ENCODE peak calls at places on chromosomes 12 and 14, in nine cellular contexts. N, M, W, J, F, R, L, Z and D are unnamed samples.

GRCh38 chr12:47984331-47984801 is 19.9 kb downstream of the COL2A1 start:
- DNase-seq in J (no peak), R (no peak), L (no peak), Z (no peak), N (no peak), W (no peak), M (no peak), F (no peak), D (no peak)

GRCh38 chr14:58772061-58772604 is 134.4 kb downstream of the DACT1 start:
- DNase-seq in M (no peak), J (no peak), N (no peak), R (no peak), W (no peak), Z (no peak), L (no peak), F (no peak), D (no peak)

GRCh38 chr14:65637780-65638179 is 225.2 kb downstream of the FUT8 start:
- DNase-seq in N (no peak), J (no peak), L (no peak), Z (no peak), W (no peak), F (no peak), R (no peak), M (no peak), D (no peak)

GRCh38 chr12:62817556-62818271 is 117.2 kb downstream of the PPM1H start:
- DNase-seq in J (no peak), L (no peak), R (no peak), N (no peak), W (no peak), Z (no peak), M (no peak), F (no peak), D (no peak)

GRCh38 chr14:31568671-31569070 is 7.5 kb downstream of the NUBPL start:
- DNase-seq in M (no peak), Z (no peak), R (no peak), J (no peak), F (no peak), N (no peak), W (no peak), L (no peak), D (no peak)

GRCh38 chr12:30457621-30458289 is 237.9 kb downstream of the IPO8 start:
- DNase-seq in N (no peak), Z (no peak), J (no peak), F (no peak), W (no peak), M (no peak), R (peak; percentile 26), L (peak; percentile 71), D (no peak)

GRCh38 chr12:62785941-62786559 is 148.9 kb downstream of the PPM1H start:
- DNase-seq in F (peak; percentile 70), M (no peak), L (peak; percentile 58), J (no peak), Z (no peak), R (peak; percentile 47), W (no peak), N (peak; percentile 60), D (peak; percentile 16)

GRCh38 chr12:27970391-27970980 is 2.0 kb downstream of the PTHLH start:
- DNase-seq in J (peak; percentile 12), W (no peak), Z (peak; percentile 25), F (no peak), R (no peak), L (peak; percentile 47), M (peak; percentile 24), N (peak; percentile 54), D (no peak)

GRCh38 chr12:25301798-25302197 is 51.1 kb upstream of the KRAS start:
- DNase-seq in L (no peak), N (no peak), M (no peak), Z (no peak), R (no peak), J (no peak), F (no peak), W (no peak), D (no peak)

GRCh38 chr14:99910337-99911268 is 117.4 kb downstream of the EML1 start:
- DNase-seq in L (peak; percentile 79), J (no peak), M (no peak), N (no peak), F (no peak), W (no peak), R (peak; percentile 69), Z (no peak), D (no peak)

GRCh38 chr12:19574606-19575005 is 135.3 kb downstream of the AEBP2 start:
- DNase-seq in J (no peak), L (no peak), N (no peak), W (no peak), F (no peak), Z (no peak), R (no peak), M (no peak), D (no peak)

GRCh38 chr14:35435177-35435576 is 30.6 kb upstream of the NFKBIA start:
- DNase-seq in F (no peak), J (no peak), N (no peak), W (no peak), R (no peak), M (no peak), Z (no peak), L (no peak), D (no peak)

GRCh38 chr12:129641916-129642315 is 261.9 kb downstream of the TMEM132D start:
- DNase-seq in R (no peak), W (no peak), Z (no peak), J (no peak), N (no peak), F (no peak), M (no peak), L (no peak), D (no peak)

GRCh38 chr12:93048646-93049045 is 119.6 kb upstream of the EEA1 start:
- DNase-seq in N (no peak), R (no peak), J (no peak), W (no peak), L (no peak), Z (no peak), F (no peak), M (no peak), D (no peak)

GRCh38 chr14:76106188-76106587 is 45.5 kb upstream of the GPATCH2L start:
- DNase-seq in N (no peak), L (no peak), J (no peak), W (no peak), Z (no peak), M (no peak), F (no peak), R (no peak), D (no peak)

GRCh38 chr14:72740966-72741835 is 152.7 kb downstream of the DPF3 start:
- DNase-seq in Z (no peak), R (no peak), L (no peak), N (no peak), F (no peak), W (peak; percentile 14), M (no peak), J (no peak), D (peak; percentile 21)

GRCh38 chr14:104171029-104171697 is 32.8 kb downstream of the KIF26A start:
- DNase-seq in N (no peak), R (no peak), W (peak; percentile 50), Z (no peak), M (no peak), F (peak; percentile 90), L (peak; percentile 84), J (peak; percentile 71), D (no peak)

GRCh38 chr12:49017764-49018281 is 753 bp downstream of the PRKAG1 start:
- DNase-seq in M (no peak), F (no peak), R (no peak), L (peak; percentile 52), W (no peak), J (no peak), Z (no peak), N (peak; percentile 81), D (no peak)

GRCh38 chr12:92503029-92503931 is 199.5 kb upstream of the PLEKHG7 start:
- DNase-seq in W (no peak), F (no peak), R (no peak), M (no peak), N (no peak), Z (peak; percentile 38), J (peak; percentile 53), L (peak; percentile 34), D (no peak)

GRCh38 chr12:131370791-131371579 is 339.9 kb upstream of the SFSWAP start:
- DNase-seq in L (no peak), F (no peak), M (no peak), Z (no peak), J (no peak), R (no peak), N (no peak), W (no peak), D (no peak)
- H3K9me3 ChIP-seq in L (no peaks in the 10 kb centered on the region), F (no peaks in the 10 kb centered on the region), M (no peaks in the 10 kb centered on the region), Z (no peaks in the 10 kb centered on the region), J (no peaks in the 10 kb centered on the region), R (peaks cover 70% of the 10 kb centered on the region), N (no peaks in the 10 kb centered on the region), W (no peaks in the 10 kb centered on the region), D (no peaks in the 10 kb centered on the region)

DNA sequence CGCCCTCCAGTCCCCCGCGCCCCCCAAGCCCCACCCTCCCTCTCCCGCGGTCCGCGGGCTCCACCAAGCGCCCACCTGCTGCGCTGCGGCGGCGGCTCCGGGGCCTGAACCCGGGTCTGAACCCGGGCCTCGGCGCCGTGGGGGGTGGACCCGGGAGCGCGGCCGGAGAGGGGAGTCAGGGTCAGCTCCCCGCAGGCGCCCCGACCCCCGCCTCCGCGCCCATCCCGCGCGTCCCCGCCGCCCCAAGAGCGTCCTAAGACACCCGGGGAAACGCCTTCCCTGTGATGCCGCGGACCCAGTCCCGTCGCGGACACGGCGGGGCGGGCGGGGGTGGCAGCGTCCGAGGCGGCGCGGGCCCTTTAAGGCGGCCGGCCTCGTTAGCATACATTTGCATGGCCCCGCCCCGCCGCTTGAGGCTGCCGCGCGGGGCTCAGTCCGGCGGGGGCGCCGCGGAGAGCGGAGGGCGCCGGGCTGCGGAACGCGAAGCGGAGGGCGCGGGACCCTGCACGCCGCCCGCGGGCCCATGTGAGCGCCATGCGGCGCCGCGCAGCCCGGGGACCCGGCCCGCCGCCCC is at the start of gene MMP17:
- DNase-seq in J (peak; percentile 30), R (no peak), M (no peak), L (peak; percentile 81), Z (peak; percentile 41), W (no peak), F (peak; percentile 42), N (peak; percentile 79), D (no peak)
- TF ChIP-seq CTCF in J (no peak), R (no peak), M (no peak), L (peak; percentile 29), Z (no peak), W (no peak), F (no peak), N (no peak), D (no peak)

DNA sequence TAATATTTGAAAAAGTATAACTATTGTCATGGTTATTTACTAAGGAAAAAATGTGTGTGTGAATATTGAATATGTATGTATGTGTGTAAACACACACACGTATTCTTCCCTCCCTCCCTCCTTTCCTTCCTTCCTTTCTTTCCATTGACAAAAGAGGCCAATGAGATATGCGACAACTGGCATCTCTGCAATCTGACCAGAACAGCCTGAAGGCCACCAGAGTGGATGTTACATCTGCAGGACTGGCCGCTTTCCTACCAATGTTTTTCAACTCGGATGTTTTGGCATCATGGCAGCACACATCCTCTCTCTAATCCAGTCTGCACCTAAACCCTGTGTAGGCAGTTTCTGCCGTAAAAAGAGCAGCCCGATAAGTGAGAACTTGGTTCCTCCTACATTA is 20.7 kb downstream of the HOXC4 start:
- DNase-seq in M (no peak), J (no peak), N (no peak), Z (no peak), L (no peak), R (no peak), F (no peak), W (no peak), D (no peak)
- H3K27me3 ChIP-seq in M (no peaks in the 10 kb centered on the region), J (no peaks in the 10 kb centered on the region), N (peaks cover 2% of the 10 kb centered on the region), Z (no peaks in the 10 kb centered on the region), L (peaks cover 13% of the 10 kb centered on the region), R (peaks cover 11% of the 10 kb centered on the region), F (peaks cover 14% of the 10 kb centered on the region), W (no peaks in the 10 kb centered on the region), D (no peaks in the 10 kb centered on the region)

GRCh38 chr14:41072776-41073175 is 533.9 kb upstream of the LRFN5 start:
- DNase-seq in Z (no peak), J (no peak), M (no peak), N (no peak), L (no peak), R (no peak), F (no peak), W (no peak), D (no peak)
- H3K9me3 ChIP-seq in Z (no peaks in the 10 kb centered on the region), J (no peaks in the 10 kb centered on the region), M (no peaks in the 10 kb centered on the region), N (no peaks in the 10 kb centered on the region), L (no peaks in the 10 kb centered on the region), R (peaks cover 5% of the 10 kb centered on the region), F (no peaks in the 10 kb centered on the region), W (no peaks in the 10 kb centered on the region), D (no peaks in the 10 kb centered on the region)